ENCODE peak calls at places on chromosomes 12 and 14, in five cellular contexts. L, N, V, O and Y are unnamed samples.

GRCh38 chr12:82688035-82688501 is 1.4 kb downstream of the TMTC2 start:
- DNase-seq in N (no peak), V (no peak), L (no peak), O (no peak), Y (peak; percentile 36)

GRCh38 chr14:69592923-69593677 is 18.3 kb upstream of the SUSD6 start:
- DNase-seq in V (no peak), L (no peak), N (no peak), O (no peak), Y (no peak)

GRCh38 chr12:39440781-39441180 is 2.1 kb downstream of the KIF21A start:
- DNase-seq in L (no peak), V (no peak), N (no peak), O (no peak), Y (no peak)

GRCh38 chr12:24252580-24252979 is 303.1 kb upstream of the SOX5 start:
- DNase-seq in N (no peak), O (no peak), V (no peak), L (no peak), Y (no peak)

GRCh38 chr12:118136559-118137003 is 657 bp downstream of the PEBP1 start:
- DNase-seq in L (no peak), V (no peak), O (peak; percentile 58), N (peak; percentile 52), Y (peak; percentile 37)

GRCh38 chr12:101945361-101946232 is 68.2 kb downstream of the DRAM1 start:
- DNase-seq in L (no peak), V (no peak), O (no peak), N (peak; percentile 39), Y (peak; percentile 23)

GRCh38 chr14:70011708-70012107 is 132.5 kb downstream of the SMOC1 start:
- DNase-seq in N (no peak), L (no peak), V (no peak), O (no peak), Y (no peak)

GRCh38 chr12:91327889-91328288 is 145.3 kb upstream of the DCN start:
- DNase-seq in L (no peak), O (no peak), V (no peak), N (no peak), Y (no peak)

GRCh38 chr12:80299219-80299618 is 144.8 kb upstream of the PTPRQ start:
- DNase-seq in N (no peak), V (no peak), O (no peak), L (no peak), Y (no peak)

GRCh38 chr12:116060765-116061164 is 216.7 kb downstream of the MED13L start:
- DNase-seq in V (no peak), N (no peak), O (no peak), L (no peak), Y (no peak)

GRCh38 chr12:131599214-131600159 is 111.4 kb upstream of the SFSWAP start:
- DNase-seq in V (no peak), N (no peak), L (no peak), O (no peak), Y (no peak)

GRCh38 chr14:58941666-58942065 is 246.8 kb upstream of the DAAM1 start:
- DNase-seq in O (no peak), N (no peak), L (no peak), V (no peak), Y (no peak)

GRCh38 chr14:56300495-56300894 is 182.3 kb downstream of the PELI2 start:
- DNase-seq in L (no peak), N (no peak), V (no peak), O (no peak), Y (no peak)

GRCh38 chr12:112199136-112199535 is 73.8 kb downstream of the TRAFD1 start:
- DNase-seq in L (no peak), O (no peak), V (no peak), N (no peak), Y (no peak)

GRCh38 chr12:125079943-125080645 is 14.9 kb downstream of the AACS start:
- DNase-seq in V (no peak), L (no peak), O (no peak), N (no peak), Y (peak; percentile 39)

GRCh38 chr14:50619569-50620141 is 48.5 kb downstream of the SAV1 start:
- DNase-seq in V (no peak), N (peak; percentile 38), O (no peak), L (peak; percentile 32), Y (peak; percentile 67)

GRCh38 chr14:103696466-103697071 is 18.7 kb downstream of the XRCC3 start:
- DNase-seq in V (no peak), O (no peak), N (no peak), L (no peak), Y (peak; percentile 45)

GRCh38 chr12:85575115-85576096 is 260.8 kb downstream of the RASSF9 start:
- DNase-seq in O (peak; percentile 56), N (peak; percentile 63), V (peak; percentile 9), L (peak; percentile 54), Y (peak; percentile 48)

GRCh38 chr14:70995671-70996070 is 88.4 kb downstream of the PCNX1 start:
- DNase-seq in V (no peak), N (peak; percentile 22), O (no peak), L (no peak), Y (no peak)

GRCh38 chr12:28569698-28570411 is 379.6 kb downstream of the CCDC91 start:
- DNase-seq in V (no peak), O (no peak), N (no peak), L (no peak), Y (peak; percentile 46)

GRCh38 chr12:92078167-92079053 is 67.2 kb downstream of the BTG1 start:
- DNase-seq in O (no peak), L (peak; percentile 12), V (peak; percentile 54), N (no peak), Y (peak; percentile 44)

GRCh38 chr14:100359881-100360280 is 36.7 kb downstream of the SLC25A47 start:
- DNase-seq in N (no peak), V (no peak), O (no peak), L (no peak), Y (no peak)

GRCh38 chr12:54759751-54760150 is 94.6 kb upstream of the MUCL1 start:
- DNase-seq in V (no peak), L (peak; percentile 42), O (peak; percentile 44), N (peak; percentile 38), Y (peak; percentile 33)

GRCh38 chr12:54991992-54992377 is 7.4 kb upstream of the TESPA1 start:
- DNase-seq in L (no peak), O (no peak), N (no peak), V (no peak), Y (no peak)

GRCh38 chr14:74979442-74980397 is 23.0 kb upstream of the EIF2B2 start:
- DNase-seq in V (no peak), L (no peak), N (no peak), O (peak; percentile 66), Y (no peak)

GRCh38 chr14:38944691-38945090 is 158.3 kb downstream of the SEC23A start:
- DNase-seq in O (no peak), V (no peak), N (no peak), L (no peak), Y (no peak)

GRCh38 chr14:67199016-67199415 is 9.8 kb downstream of the GARIN2 start:
- DNase-seq in N (no peak), O (no peak), V (no peak), L (no peak), Y (no peak)

GRCh38 chr12:90111646-90112565 is 403.3 kb upstream of the ATP2B1 start:
- DNase-seq in L (no peak), O (no peak), V (no peak), N (no peak), Y (no peak)

GRCh38 chr12:6952121-6952859 is 1.1 kb downstream of the PTPN6 start:
- DNase-seq in N (no peak), O (no peak), V (no peak), L (no peak), Y (no peak)

GRCh38 chr12:45703942-45704341 is 25.6 kb upstream of the ARID2 start:
- DNase-seq in N (no peak), V (no peak), L (no peak), O (no peak), Y (no peak)
- TF ChIP-seq JUND in N (no peak), V (no peak), L (no peak), O (no peak), Y (no peak)

DNA sequence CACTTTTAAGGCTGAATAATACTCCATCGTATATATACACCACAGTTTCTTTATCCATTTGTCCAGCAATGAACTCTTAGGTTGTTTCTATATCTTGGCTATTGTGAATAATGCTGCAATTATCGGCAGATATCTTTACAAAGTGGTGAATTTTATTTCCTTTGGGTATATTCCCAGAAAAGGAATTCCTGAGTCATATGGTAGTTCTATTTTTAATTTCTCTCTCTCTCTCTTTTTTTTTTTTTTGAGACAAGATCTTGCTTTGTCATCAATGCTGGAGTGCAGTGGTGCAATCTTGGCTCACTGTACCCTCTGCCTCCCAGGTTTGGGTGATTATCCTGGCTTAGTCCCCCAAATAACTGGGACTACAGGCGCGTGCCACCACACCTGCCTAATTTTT is 98.6 kb downstream of the EFCAB11 start:
- DNase-seq in O (no peak), V (no peak), N (no peak), L (no peak), Y (no peak)
- TF ChIP-seq JUND in O (no peak), V (peak; percentile 56), N (no peak), L (no peak), Y (no peak)

DNA sequence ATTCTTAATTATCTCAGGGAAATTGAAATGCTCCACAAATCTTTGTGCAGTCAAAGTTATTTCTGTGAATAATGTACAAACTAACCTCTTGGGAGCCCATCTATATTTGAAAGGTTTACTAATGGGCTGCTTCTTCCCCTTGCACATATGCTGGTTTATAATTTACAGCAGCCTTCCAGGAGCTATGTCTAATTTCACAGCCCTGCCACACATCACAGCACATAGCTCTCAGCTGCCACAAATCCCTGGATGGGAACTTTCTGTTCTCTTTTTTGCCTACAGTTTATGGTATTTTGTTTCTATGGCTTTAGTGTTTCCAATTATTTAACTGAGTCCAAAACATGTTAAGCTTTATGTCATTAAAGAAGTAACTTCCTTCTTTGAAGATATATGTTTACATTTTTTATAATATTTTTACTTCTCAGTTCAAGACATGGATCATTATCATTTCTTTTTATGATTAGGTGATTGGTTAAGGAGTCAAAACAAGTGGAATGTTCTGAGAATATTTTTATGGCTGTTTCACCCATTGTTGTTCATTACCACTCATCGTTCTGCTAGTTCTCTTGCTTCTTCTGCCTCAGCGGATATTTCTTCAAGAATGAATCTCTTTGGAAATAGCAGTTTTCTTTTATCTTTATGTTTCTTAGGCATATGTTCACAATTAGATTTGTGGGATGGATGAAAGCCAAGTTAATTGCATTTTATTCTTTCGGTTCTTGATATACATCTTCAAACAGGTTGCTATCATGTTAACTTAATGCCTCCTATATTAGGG is 475.6 kb upstream of the MIS18BP1 start:
- DNase-seq in N (no peak), V (no peak), L (no peak), O (no peak), Y (no peak)
- TF ChIP-seq JUND in N (no peak), V (no peak), L (no peak), O (no peak), Y (no peak)

GRCh38 chr12:2301531-2302461 is 249.0 kb downstream of the CACNA1C start:
- DNase-seq in L (no peak), N (no peak), V (no peak), O (no peak), Y (no peak)
- TF ChIP-seq JUND in L (no peak), N (no peak), V (no peak), O (no peak), Y (no peak)

GRCh38 chr12:124007810-124008570 is 35.0 kb downstream of the ZNF664 start:
- DNase-seq in V (no peak), O (no peak), N (no peak), L (no peak), Y (no peak)
- TF ChIP-seq JUND in V (no peak), O (no peak), N (no peak), L (no peak), Y (no peak)

GRCh38 chr12:56645717-56646446 is at the start of gene ATP5F1B:
- DNase-seq in O (peak; percentile 88), N (peak; percentile 100), V (peak; percentile 90), L (peak; percentile 100), Y (peak; percentile 99)
- TF ChIP-seq JUND in O (no peak), N (no peak), V (no peak), L (no peak), Y (no peak)